ENCODE peak calls at places on chromosomes 16 and 17, in five cellular contexts. E is PC-9, N is GM23338, K is PC-3, J is MM.1S. O is an unnamed sample. For H3F3A, the result is how much of the 10 kb centered on the place peaks cover.

GRCh38 chr16:4407543-4408322 is 8.7 kb downstream of the CORO7 start:
- DNase-seq in K (peak), E (peak), N (no peak), J (no peak), O (no peak)

GRCh38 chr16:54447606-54448440 is 161.2 kb upstream of the IRX3 start:
- DNase-seq in N (no peak), J (no peak), K (peak), E (peak), O (no peak)

GRCh38 chr17:72734611-72735010 is 357.9 kb downstream of the SLC39A11 start:
- DNase-seq in J (no peak), N (no peak), E (no peak), K (no peak), O (no peak)

GRCh38 chr17:79577485-79578187 is 33.2 kb downstream of the RBFOX3 start:
- DNase-seq in J (no peak), N (no peak), E (no peak), K (no peak), O (no peak)

GRCh38 chr17:6641374-6641818 is 536 bp downstream of the TXNDC17 start:
- DNase-seq in E (peak), J (peak), K (peak), N (no peak), O (no peak)

GRCh38 chr17:43909537-43910231 is 2.3 kb upstream of the MPP2 start:
- DNase-seq in K (no peak), E (no peak), J (no peak), N (no peak), O (no peak)

GRCh38 chr16:88116121-88116900 is 165.1 kb downstream of the BANP start:
- DNase-seq in N (no peak), J (no peak), K (peak), E (no peak), O (no peak)

GRCh38 chr17:69609495-69610315 is 195.2 kb downstream of the MAP2K6 start:
- DNase-seq in E (peak), J (no peak), K (peak), N (peak), O (peak)

GRCh38 chr16:75267631-75268264 is 16.3 kb upstream of the BCAR1 start:
- DNase-seq in N (no peak), J (no peak), K (peak), E (peak), O (no peak)

GRCh38 chr17:40190197-40191021 is 13.1 kb downstream of the RAPGEFL1 start:
- DNase-seq in K (peak), J (peak), N (peak), E (no peak), O (peak)

GRCh38 chr16:24976061-24976779 is 38.9 kb downstream of the ARHGAP17 start:
- DNase-seq in K (no peak), N (no peak), E (no peak), J (no peak), O (no peak)

GRCh38 chr17:35630530-35631148 is 43.5 kb downstream of the AP2B1 start:
- DNase-seq in E (no peak), K (peak), N (no peak), J (no peak), O (no peak)

GRCh38 chr16:4994719-4995434 is 36.7 kb downstream of the SEC14L5 start:
- DNase-seq in J (no peak), E (no peak), K (no peak), N (no peak), O (no peak)

GRCh38 chr16:65728172-65728571 is 606.3 kb upstream of the CDH11 start:
- DNase-seq in K (no peak), N (peak), E (no peak), J (no peak), O (peak)

GRCh38 chr17:42775534-42776098 is 2.4 kb downstream of the VPS25 start:
- DNase-seq in J (peak), N (no peak), K (no peak), E (no peak), O (no peak)

GRCh38 chr17:15896834-15897233 is 48.1 kb upstream of the ADORA2B start:
- DNase-seq in N (no peak), J (no peak), E (no peak), K (no peak), O (no peak)

GRCh38 chr16:4481526-4481925 is 5.3 kb downstream of the HMOX2 start:
- DNase-seq in N (no peak), E (no peak), J (no peak), K (no peak), O (no peak)

GRCh38 chr16:88591577-88592021 is 21.4 kb downstream of the ZC3H18 start:
- DNase-seq in E (no peak), N (no peak), K (no peak), J (peak), O (no peak)

GRCh38 chr16:56424404-56424765 is 960 bp downstream of the AMFR start:
- DNase-seq in K (no peak), E (no peak), N (peak), J (no peak), O (no peak)

GRCh38 chr17:64053101-64053500 is 32.7 kb upstream of the ICAM2 start:
- DNase-seq in E (no peak), K (no peak), J (no peak), N (no peak), O (no peak)

GRCh38 chr17:55446581-55447205 is 25.1 kb upstream of the MMD start:
- DNase-seq in J (no peak), K (no peak), N (no peak), E (no peak), O (no peak)

GRCh38 chr17:9239260-9239820 is 218.0 kb downstream of the NTN1 start:
- DNase-seq in N (no peak), E (no peak), K (no peak), J (no peak), O (no peak)

GRCh38 chr16:47887496-47887895 is 268.3 kb downstream of the ABCC12 start:
- DNase-seq in N (peak), K (peak), E (peak), J (no peak), O (peak)

GRCh38 chr17:79803997-79804855 is 7.3 kb upstream of the CBX8 start:
- DNase-seq in E (no peak), N (peak), K (no peak), J (no peak), O (peak)

GRCh38 chr16:49269231-49269630 is 12.4 kb downstream of the CBLN1 start:
- DNase-seq in E (no peak), K (no peak), J (no peak), N (no peak), O (no peak)

GRCh38 chr17:57629470-57629869 is 115.6 kb downstream of the CCDC182 start:
- DNase-seq in K (no peak), N (no peak), J (peak), E (no peak), O (no peak)

GRCh38 chr17:36085710-36086268 is 4.2 kb downstream of the CCL3 start:
- DNase-seq in E (no peak), J (no peak), K (no peak), N (no peak), O (no peak)

GRCh38 chr17:65055708-65056638 is 567 bp downstream of the GNA13 start:
- DNase-seq in E (peak), K (peak), N (peak), J (peak), O (peak)

GRCh38 chr16:85170066-85171003 is 58.1 kb upstream of the CIBAR2 start:
- DNase-seq in K (no peak), N (no peak), J (no peak), E (no peak), O (peak)

GRCh38 chr17:63382136-63382535 is 64.0 kb downstream of the CYB561 start:
- DNase-seq in E (no peak), J (no peak), N (no peak), K (no peak), O (no peak)

GRCh38 chr16:8955828-8956227 is 7.9 kb downstream of the USP7 start:
- DNase-seq in K (no peak), J (no peak), N (no peak), E (no peak), O (no peak)
- H3F3A ChIP-seq in K (under half), J (under half), N (under half), E (under half), O (under half)

GRCh38 chr17:21592774-21593173 is 99.5 kb upstream of the KCNJ18 start:
- DNase-seq in K (no peak), J (no peak), E (no peak), N (no peak), O (no peak)
- TF ChIP-seq EZH2 in K (no peak), J (no peak), E (no peak), N (no peak), O (no peak)

GRCh38 chr17:83074696-83075223 is 4.6 kb upstream of the METRNL start:
- DNase-seq in K (no peak), E (no peak), N (no peak), J (no peak), O (no peak)

GRCh38 chr17:83072600-83073358 is 6.6 kb upstream of the METRNL start:
- DNase-seq in N (no peak), J (no peak), K (no peak), E (no peak), O (no peak)

GRCh38 chr17:83071966-83072562 is 7.3 kb upstream of the METRNL start:
- DNase-seq in N (no peak), J (no peak), E (no peak), K (no peak), O (no peak)

GRCh38 chr17:83075270-83075880 is 4.0 kb upstream of the METRNL start:
- DNase-seq in K (no peak), N (no peak), E (no peak), J (no peak), O (no peak)

GRCh38 chr17:83073389-83074063 is 5.9 kb upstream of the METRNL start:
- DNase-seq in E (peak), N (no peak), J (no peak), K (peak), O (no peak)
- TF ChIP-seq CTCF in E (no peak), N (no peak), J (no peak), K (peak), O (no peak)

GRCh38 chr16:58418601-58419000 is 26.3 kb downstream of the GINS3 start:
- DNase-seq in J (no peak), N (no peak), K (peak), E (peak), O (no peak)
- H3F3A ChIP-seq in J (under half), N (under half), K (under half), E (under half), O (under half)

GRCh38 chr17:59757881-59758385 is 50.5 kb downstream of the VMP1 start:
- DNase-seq in N (no peak), J (no peak), K (no peak), E (no peak), O (no peak)
- TF ChIP-seq EZH2 in N (no peak), J (no peak), K (no peak), E (no peak), O (no peak)

GRCh38 chr17:30210366-30210765 is 25.1 kb downstream of the SLC6A4 start:
- DNase-seq in N (no peak), K (no peak), E (no peak), J (no peak), O (no peak)

GRCh38 chr17:30211371-30211770 is 24.1 kb downstream of the SLC6A4 start:
- DNase-seq in J (no peak), N (no peak), K (no peak), E (no peak), O (no peak)

GRCh38 chr17:30210901-30211300 is 24.6 kb downstream of the SLC6A4 start:
- DNase-seq in N (no peak), J (no peak), E (no peak), K (no peak), O (no peak)

GRCh38 chr17:30207655-30208054 is 27.8 kb downstream of the SLC6A4 start:
- DNase-seq in N (no peak), J (no peak), K (no peak), E (no peak), O (no peak)

GRCh38 chr17:30208214-30208613 is 27.3 kb downstream of the SLC6A4 start:
- DNase-seq in J (no peak), E (no peak), K (no peak), N (no peak), O (no peak)
- TF ChIP-seq CTCF in J (no peak), E (no peak), K (no peak), N (no peak), O (no peak)

GRCh38 chr17:50079334-50080095 is 15.6 kb upstream of the PDK2 start:
- DNase-seq in K (peak), J (no peak), E (peak), N (peak), O (peak)
- H3F3A ChIP-seq in K (under half), J (under half), E (half or more), N (under half), O (under half)

GRCh38 chr17:2852729-2853110 is 56.5 kb downstream of the RAP1GAP2 start:
- DNase-seq in E (no peak), K (no peak), J (no peak), N (peak), O (peak)

GRCh38 chr17:2852211-2852610 is 56.0 kb downstream of the RAP1GAP2 start:
- DNase-seq in E (no peak), N (no peak), J (no peak), K (no peak), O (no peak)

GRCh38 chr17:2853722-2854580 is 57.7 kb downstream of the RAP1GAP2 start:
- DNase-seq in J (no peak), K (peak), N (peak), E (peak), O (peak)

GRCh38 chr17:2854662-2855061 is 58.4 kb downstream of the RAP1GAP2 start:
- DNase-seq in E (peak), N (peak), K (peak), J (no peak), O (no peak)

GRCh38 chr17:2853111-2853721 is 57.0 kb downstream of the RAP1GAP2 start:
- DNase-seq in K (peak), E (peak), J (no peak), N (peak), O (peak)
- TF ChIP-seq EZH2 in K (no peak), E (no peak), J (peak), N (no peak), O (peak)

GRCh38 chr17:13435230-13435629 is 166.5 kb downstream of the HS3ST3A1 start:
- DNase-seq in N (no peak), E (no peak), J (no peak), K (no peak), O (no peak)

GRCh38 chr17:13437966-13438779 is 163.6 kb downstream of the HS3ST3A1 start:
- DNase-seq in J (no peak), E (no peak), N (no peak), K (peak), O (peak)
- TF ChIP-seq CTCF in J (no peak), E (no peak), N (no peak), K (no peak), O (no peak)

O was measured in neural progenitor cell.